ENCODE peak calls at places on chromosomes 13 and 19, in four cellular contexts. B is adrenal gland, H is breast epithelium, D is NB4. Q is an unnamed sample.

GRCh38 chr13:73718248-73718647 is 416.0 kb downstream of the KLF12 start:
- DNase-seq in H (no peak), D (no peak), B (no peak), Q (no peak)

GRCh38 chr19:343941-344624 is 513 bp downstream of the MIER2 start:
- DNase-seq in D (no peak), H (no peak), B (no peak), Q (no peak)

GRCh38 chr13:96285729-96286128 is 195.8 kb downstream of the HS6ST3 start:
- DNase-seq in H (no peak), B (no peak), D (no peak), Q (no peak)

GRCh38 chr13:110233682-110234280 is 73.2 kb downstream of the COL4A1 start:
- DNase-seq in B (no peak), D (no peak), H (no peak), Q (no peak)

GRCh38 chr19:37507167-37507464 is 377 bp downstream of the ZNF793 start:
- DNase-seq in D (no peak), H (no peak), B (no peak), Q (no peak)

GRCh38 chr13:36341718-36342117 is 4.5 kb downstream of the SPART start:
- DNase-seq in B (no peak), H (no peak), D (peak; percentile 30), Q (no peak)

GRCh38 chr19:50893047-50893737 is 18.0 kb downstream of the KLK4 start:
- DNase-seq in H (no peak), D (peak; percentile 37), B (no peak), Q (no peak)

GRCh38 chr19:28864577-28865042 is 348.3 kb downstream of the UQCRFS1 start:
- DNase-seq in B (peak; percentile 83), H (no peak), D (no peak), Q (no peak)

GRCh38 chr19:10009714-10010224 is 535 bp downstream of the COL5A3 start:
- DNase-seq in B (no peak), D (no peak), H (no peak), Q (no peak)

GRCh38 chr13:81957121-81957520 is 1616.2 kb upstream of the SPRY2 start:
- DNase-seq in D (peak; percentile 13), B (no peak), H (no peak), Q (no peak)

GRCh38 chr19:46898731-46899130 is 37.9 kb downstream of the ARHGAP35 start:
- DNase-seq in D (no peak), H (no peak), B (no peak), Q (no peak)

GRCh38 chr13:68257111-68257842 is 1027.1 kb upstream of the PCDH9 start:
- DNase-seq in D (peak; percentile 71), B (no peak), H (no peak), Q (no peak)

GRCh38 chr13:27372896-27373295 is 51.5 kb upstream of the GTF3A start:
- DNase-seq in B (no peak), D (no peak), H (no peak), Q (no peak)

GRCh38 chr13:27374126-27374613 is 50.2 kb upstream of the GTF3A start:
- DNase-seq in H (no peak), D (no peak), B (no peak), Q (no peak)

GRCh38 chr13:27375686-27376326 is 48.6 kb upstream of the GTF3A start:
- DNase-seq in D (peak; percentile 60), H (no peak), B (peak; percentile 80), Q (no peak)

GRCh38 chr13:27371932-27372331 is 52.5 kb upstream of the GTF3A start:
- DNase-seq in H (no peak), B (no peak), D (no peak), Q (no peak)

DNA sequence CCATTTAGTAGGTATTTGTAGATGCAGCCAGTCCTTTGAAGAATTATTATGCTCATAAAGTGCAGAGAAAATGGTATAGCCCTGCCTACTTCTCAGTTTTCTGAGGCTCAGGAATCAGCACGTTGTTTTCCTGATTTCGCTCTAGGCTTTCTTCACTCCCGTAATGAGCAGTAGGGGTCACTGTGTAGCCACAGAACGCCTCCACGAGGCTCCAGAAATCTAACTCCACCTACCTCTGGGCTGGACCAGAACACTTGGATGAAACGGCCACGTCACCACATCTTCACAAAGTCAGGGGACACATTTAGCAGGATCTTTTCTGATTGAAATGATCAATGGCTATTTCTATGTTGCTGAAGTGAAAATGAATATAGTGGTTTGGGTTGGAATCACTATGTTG is 49.8 kb upstream of the GTF3A start:
- DNase-seq in D (peak; percentile 81), H (peak; percentile 34), B (peak; percentile 74), Q (no peak)
- TF ChIP-seq CTCF in D (peak; percentile 82), H (peak; percentile 78), B (peak; percentile 68), Q (peak; percentile 77)

GRCh38 chr19:57686727-57687126 is 5.0 kb downstream of the ZNF551 start:
- DNase-seq in H (no peak), B (no peak), D (no peak), Q (no peak)

GRCh38 chr19:57688011-57688763 is 6.4 kb downstream of the ZNF551 start:
- DNase-seq in B (no peak), D (no peak), H (no peak), Q (no peak)

GRCh38 chr19:57687363-57688010 is 5.7 kb downstream of the ZNF551 start:
- DNase-seq in B (no peak), D (no peak), H (no peak), Q (no peak)

GRCh38 chr19:57689750-57690149 is 8.0 kb downstream of the ZNF551 start:
- DNase-seq in D (no peak), H (peak; percentile 78), B (no peak), Q (no peak)
- TF ChIP-seq POLR2A in D (no peak), H (no peak), B (no peak), Q (no peak)

DNA sequence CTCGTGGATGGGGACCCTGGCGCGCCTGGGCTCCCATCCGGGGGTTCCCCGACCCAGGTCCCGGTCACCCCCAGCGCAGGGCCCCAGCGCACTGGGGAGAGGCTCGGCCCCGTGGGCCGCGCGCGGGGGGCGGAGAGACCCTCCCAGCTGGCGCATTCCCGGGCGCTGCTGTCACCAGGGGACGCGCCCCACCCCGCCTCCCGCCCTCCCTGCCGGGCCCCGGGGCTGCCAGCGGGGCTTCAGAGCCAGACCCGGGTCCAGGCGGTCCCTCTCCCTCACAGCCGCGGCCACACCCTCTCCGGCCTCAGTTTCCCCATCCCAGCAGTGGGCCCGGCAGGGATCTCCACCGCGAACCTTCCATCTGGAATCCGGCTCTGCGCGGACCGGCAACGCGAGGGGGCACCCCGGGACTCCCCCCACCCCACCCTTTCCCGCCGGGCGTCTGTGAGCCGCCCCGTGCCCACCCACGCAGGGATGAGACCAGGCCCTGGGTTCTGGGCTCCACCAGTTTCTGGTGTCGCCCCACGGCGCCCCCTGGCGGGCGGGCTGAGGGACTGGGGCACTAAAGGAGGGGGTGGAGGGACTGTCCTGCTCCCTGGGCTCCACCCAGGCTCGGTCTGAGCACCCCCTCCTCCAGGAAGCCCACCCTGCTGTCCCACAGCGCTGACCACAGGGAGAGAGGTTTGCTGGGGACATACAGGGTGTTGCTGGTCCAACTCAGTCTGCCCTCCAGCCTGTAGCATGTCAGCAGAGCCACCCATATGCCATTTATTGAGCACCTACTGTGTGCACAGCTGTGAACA is 874 bp upstream of the ADAMTSL5 start:
- DNase-seq in B (no peak), D (peak; percentile 58), H (no peak), Q (no peak)
- TF ChIP-seq CTCF in B (peak; percentile 55), D (peak; percentile 54), H (peak; percentile 33), Q (peak; percentile 83)

GRCh38 chr19:49677901-49678674 is 1.0 kb downstream of the PRMT1 start:
- DNase-seq in B (peak; percentile 83), D (peak; percentile 84), H (peak; percentile 66), Q (no peak)

GRCh38 chr19:49677232-49677881 is at the start of gene PRMT1:
- DNase-seq in B (no peak), D (peak; percentile 73), H (no peak), Q (no peak)

GRCh38 chr19:49678970-49679831 is 2.1 kb downstream of the PRMT1 start:
- DNase-seq in D (no peak), H (no peak), B (peak; percentile 34), Q (no peak)

GRCh38 chr19:49676690-49677231 is 310 bp upstream of the PRMT1 start:
- DNase-seq in B (peak; percentile 100), H (peak; percentile 100), D (peak; percentile 100), Q (peak; percentile 98)

DNA sequence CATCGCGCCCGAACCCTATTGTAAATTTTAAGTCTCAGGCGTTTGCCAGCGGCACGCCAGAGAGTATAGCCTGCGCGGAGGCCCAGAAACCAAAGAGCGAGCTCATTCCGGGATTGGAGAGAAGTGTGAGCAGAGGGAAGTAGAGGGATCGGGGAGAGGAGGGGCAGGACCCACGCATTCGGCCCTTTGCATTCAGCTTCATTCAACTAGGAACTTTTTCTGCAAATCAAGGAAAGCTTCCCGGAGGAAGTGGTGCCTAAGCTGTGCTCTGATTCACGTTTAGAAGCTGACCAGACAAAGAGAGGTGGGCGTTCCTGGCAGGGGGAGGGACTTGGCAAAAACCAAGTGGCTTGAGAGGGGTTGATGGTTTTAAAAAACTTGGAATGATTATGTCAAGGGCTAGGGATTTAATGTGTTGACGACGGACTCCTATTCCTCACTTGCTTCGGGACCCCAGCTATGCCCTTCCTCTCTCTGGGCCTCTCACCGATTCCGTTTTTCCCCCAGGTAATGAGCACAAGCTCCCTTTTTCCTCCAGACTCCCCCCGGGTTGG is 858 bp upstream of the PRMT1 start:
- DNase-seq in B (peak; percentile 92), D (peak; percentile 88), H (no peak), Q (no peak)
- TF ChIP-seq POLR2A in B (no peak), D (no peak), H (no peak), Q (no peak)